ENCODE peak calls at places on chromosome 11, in six cellular contexts. Z, N, Q, C, V and K are unnamed samples.
A peak's percentile ranks its signal among the peaks of the same experiment; 100 is the strongest.

GRCh38 chr11:73269353-73270088 is 2.6 kb upstream of the P2RY6 start:
- DNase-seq in Z (no peak), N (no peak), Q (no peak), C (no peak), V (no peak), K (no peak)

GRCh38 chr11:107747622-107748021 is 35.8 kb upstream of the SLN start:
- DNase-seq in Z (no peak), N (no peak), Q (no peak), C (no peak), V (no peak), K (no peak)

GRCh38 chr11:9688716-9689511 is 25.0 kb downstream of the SWAP70 start:
- DNase-seq in Z (peak; percentile 81), N (no peak), Q (peak; percentile 8), C (no peak), V (no peak), K (peak; percentile 88)

GRCh38 chr11:64745219-64745522 is 1.2 kb upstream of the RASGRP2 start:
- DNase-seq in Z (no peak), N (peak; percentile 73), Q (no peak), C (peak; percentile 41), V (peak; percentile 67), K (no peak)

GRCh38 chr11:61701298-61701993 is 21.3 kb downstream of the DAGLA start:
- DNase-seq in Z (peak; percentile 33), N (peak; percentile 20), Q (no peak), C (no peak), V (peak; percentile 81), K (no peak)

GRCh38 chr11:113152500-113152899 is 161.9 kb upstream of the TTC12 start:
- DNase-seq in Z (no peak), N (no peak), Q (no peak), C (no peak), V (no peak), K (no peak)

GRCh38 chr11:70628881-70629844 is 230.8 kb downstream of the CTTN start:
- DNase-seq in Z (no peak), N (no peak), Q (peak; percentile 88), C (no peak), V (no peak), K (no peak)

GRCh38 chr11:17563248-17563647 is 16.2 kb downstream of the OTOG start:
- DNase-seq in Z (peak; percentile 22), N (no peak), Q (no peak), C (no peak), V (peak; percentile 25), K (peak; percentile 10)

GRCh38 chr11:65017927-65018326 is 4.0 kb downstream of the ARL2 start:
- DNase-seq in Z (no peak), N (no peak), Q (no peak), C (no peak), V (no peak), K (no peak)

GRCh38 chr11:24754406-24754805 is 257.6 kb downstream of the LUZP2 start:
- DNase-seq in Z (peak; percentile 12), N (no peak), Q (no peak), C (no peak), V (no peak), K (no peak)

GRCh38 chr11:94623120-94623735 is 56.1 kb downstream of the PIWIL4 start:
- DNase-seq in Z (peak; percentile 75), N (peak; percentile 41), Q (no peak), C (peak; percentile 8), V (peak; percentile 77), K (peak; percentile 74)

GRCh38 chr11:110199184-110199981 is 97.0 kb downstream of the RDX start:
- DNase-seq in Z (no peak), N (no peak), Q (no peak), C (no peak), V (no peak), K (peak; percentile 40)

GRCh38 chr11:11611381-11611780 is 10.4 kb downstream of the GALNT18 start:
- DNase-seq in Z (no peak), N (no peak), Q (no peak), C (no peak), V (no peak), K (no peak)

GRCh38 chr11:37343279-37343678 is 745.2 kb upstream of the RAG2 start:
- DNase-seq in Z (no peak), N (no peak), Q (no peak), C (no peak), V (no peak), K (no peak)

GRCh38 chr11:111912535-111912934 is at the start of gene HSPB2:
- DNase-seq in Z (no peak), N (no peak), Q (no peak), C (no peak), V (no peak), K (peak; percentile 50)

GRCh38 chr11:76076749-76077148 is 129.6 kb downstream of the WNT11 start:
- DNase-seq in Z (no peak), N (no peak), Q (no peak), C (no peak), V (no peak), K (no peak)

GRCh38 chr11:79949574-79949973 is 508.7 kb upstream of the TENM4 start:
- DNase-seq in Z (no peak), N (no peak), Q (no peak), C (no peak), V (no peak), K (no peak)

GRCh38 chr11:88555018-88555828 is 217.7 kb upstream of the CTSC start:
- DNase-seq in Z (peak; percentile 99), N (no peak), Q (no peak), C (no peak), V (no peak), K (peak; percentile 99)

GRCh38 chr11:2268911-2269600 is 1.3 kb downstream of the ASCL2 start:
- DNase-seq in Z (no peak), N (peak; percentile 85), Q (peak; percentile 55), C (peak; percentile 82), V (peak; percentile 75), K (peak; percentile 45)

GRCh38 chr11:17978553-17979287 is 34.1 kb downstream of the SERGEF start:
- DNase-seq in Z (peak; percentile 47), N (peak; percentile 31), Q (peak; percentile 24), C (no peak), V (peak; percentile 73), K (peak; percentile 73)

GRCh38 chr11:9125185-9125886 is 33.9 kb upstream of the SCUBE2 start:
- DNase-seq in Z (no peak), N (no peak), Q (no peak), C (no peak), V (no peak), K (no peak)

GRCh38 chr11:111452146-111452545 is 60.0 kb downstream of the BTG4 start:
- DNase-seq in Z (peak; percentile 58), N (no peak), Q (no peak), C (no peak), V (no peak), K (peak; percentile 76)

GRCh38 chr11:69383372-69383771 is 89.4 kb downstream of the MYEOV start:
- DNase-seq in Z (no peak), N (no peak), Q (no peak), C (no peak), V (no peak), K (no peak)

GRCh38 chr11:60129853-60130252 is 41.4 kb downstream of the MS4A2 start:
- DNase-seq in Z (no peak), N (no peak), Q (no peak), C (no peak), V (no peak), K (no peak)

GRCh38 chr11:13010737-13011342 is 1.7 kb downstream of the RASSF10 start:
- DNase-seq in Z (no peak), N (no peak), Q (no peak), C (no peak), V (peak; percentile 47), K (peak; percentile 14)

GRCh38 chr11:44304091-44305084 is 5.6 kb downstream of the ALX4 start:
- DNase-seq in Z (no peak), N (no peak), Q (no peak), C (no peak), V (peak; percentile 47), K (peak; percentile 30)

GRCh38 chr11:43486141-43486540 is 127.4 kb downstream of the TTC17 start:
- DNase-seq in Z (peak; percentile 24), N (no peak), Q (no peak), C (no peak), V (no peak), K (peak; percentile 24)

GRCh38 chr11:120780239-120780638 is 243.7 kb upstream of the TBCEL start:
- DNase-seq in Z (no peak), N (no peak), Q (no peak), C (no peak), V (no peak), K (peak; percentile 10)

GRCh38 chr11:12893787-12894672 is 115.1 kb upstream of the RASSF10 start:
- DNase-seq in Z (peak; percentile 68), N (peak; percentile 42), Q (no peak), C (peak; percentile 19), V (peak; percentile 84), K (peak; percentile 67)

GRCh38 chr11:87535513-87535912 is 497.8 kb downstream of the TMEM135 start:
- DNase-seq in Z (no peak), N (no peak), Q (no peak), C (no peak), V (no peak), K (no peak)

GRCh38 chr11:40987895-40988435 is 471.5 kb downstream of the LRRC4C start:
- DNase-seq in Z (no peak), N (no peak), Q (peak; percentile 44), C (no peak), V (no peak), K (no peak)